ENCODE peak calls at places on chromosome 1, in nine cellular contexts. E is neural progenitor cell; N is prostate gland; V is HCT116; G is HEK293T; J is AG04450; O is activated naive CD4-positive, alpha-beta T cell treated with anti-CD3 and anti-CD28 coated beads, Interleukin-2, amount 10 ng/mL, durations not matched to agents 7 days and 5 days; X is HFF-Myc; T is Kasumi-1. P is an unnamed sample.

GRCh38 chr1:162187676-162188075 is 118.2 kb downstream of the NOS1AP start:
- DNase-seq in V (no peak), G (no peak), X (no peak), E (no peak), T (no peak), N (no peak), J (no peak), O (no peak), P (no peak)

GRCh38 chr1:74422379-74423155 is 89.8 kb downstream of the LRRC53 start:
- DNase-seq in T (no peak), E (no peak), O (no peak), J (no peak), N (no peak), X (no peak), V (no peak), G (no peak), P (no peak)

GRCh38 chr1:102498929-102499328 is 502.2 kb upstream of the OLFM3 start:
- DNase-seq in T (no peak), E (no peak), N (no peak), X (no peak), O (no peak), J (no peak), V (no peak), G (no peak), P (no peak)

GRCh38 chr1:186498071-186498470 is 37.2 kb upstream of the PDC start:
- DNase-seq in O (no peak), E (no peak), J (no peak), X (no peak), V (no peak), G (no peak), T (no peak), N (no peak), P (no peak)

GRCh38 chr1:18684306-18684705 is 53.7 kb downstream of the PAX7 start:
- DNase-seq in J (no peak), O (no peak), T (no peak), V (no peak), X (no peak), E (no peak), N (no peak), G (no peak), P (no peak)

GRCh38 chr1:118028267-118028666 is 98.7 kb downstream of the WDR3 start:
- DNase-seq in T (no peak), O (no peak), G (no peak), X (no peak), J (no peak), V (no peak), N (no peak), E (no peak), P (no peak)

GRCh38 chr1:16226495-16227179 is 10.3 kb downstream of the CPLANE2 start:
- DNase-seq in J (no peak), E (peak), N (no peak), X (no peak), V (no peak), G (no peak), O (no peak), T (no peak), P (peak)

GRCh38 chr1:19209990-19210771 is at the start of gene UBR4:
- DNase-seq in T (peak), O (peak), X (peak), N (peak), J (peak), G (peak), V (peak), E (peak), P (peak)

GRCh38 chr1:117782056-117782455 is 147.4 kb downstream of the GDAP2 start:
- DNase-seq in T (no peak), J (no peak), X (no peak), N (no peak), O (no peak), E (no peak), G (no peak), V (no peak), P (no peak)

GRCh38 chr1:221637641-221638041 is 104.2 kb downstream of the DUSP10 start:
- DNase-seq in E (no peak), N (no peak), X (peak), O (no peak), T (no peak), G (no peak), J (no peak), V (no peak), P (no peak)